ENCODE peak calls at places on chromosomes 13 and 19, in six cellular contexts. J is AG04450, R is PC-9, M is heart left ventricle, H is stomach, F is body of pancreas. P is an unnamed sample.

GRCh38 chr19:38183227-38183914 is 40.7 kb downstream of the DPF1 start:
- DNase-seq in J (no peak), R (no peak), M (peak; percentile 59), H (no peak), F (no peak), P (no peak)

GRCh38 chr13:20505405-20506366 is 20.0 kb downstream of the CRYL1 start:
- DNase-seq in J (no peak), R (no peak), M (no peak), H (no peak), F (no peak), P (no peak)

GRCh38 chr19:39325778-39326680 is 5.4 kb upstream of the LRFN1 start:
- DNase-seq in J (no peak), R (no peak), M (no peak), H (no peak), F (no peak), P (no peak)

GRCh38 chr13:101149735-101150380 is 266.4 kb downstream of the NALCN start:
- DNase-seq in J (peak; percentile 34), R (no peak), M (no peak), H (no peak), F (no peak), P (no peak)

GRCh38 chr13:94073006-94073744 is 406.3 kb downstream of the DCT start:
- DNase-seq in J (peak; percentile 68), R (no peak), M (no peak), H (no peak), F (no peak), P (no peak)

GRCh38 chr13:44106231-44107152 is 226.8 kb downstream of the LACC1 start:
- DNase-seq in J (no peak), R (peak; percentile 6), M (no peak), H (no peak), F (no peak), P (no peak)

GRCh38 chr13:99158846-99159245 is 41.8 kb upstream of the UBAC2 start:
- DNase-seq in J (no peak), R (no peak), M (no peak), H (no peak), F (no peak), P (no peak)

GRCh38 chr13:51020600-51020999 is 90.5 kb downstream of the C13orf42 start:
- DNase-seq in J (no peak), R (no peak), M (no peak), H (no peak), F (no peak), P (no peak)

GRCh38 chr19:13118424-13119193 is 545 bp downstream of the NACC1 start:
- DNase-seq in J (no peak), R (peak; percentile 73), M (peak; percentile 47), H (peak; percentile 52), F (no peak), P (peak; percentile 74)

GRCh38 chr19:1624458-1624857 is 19.2 kb upstream of the UQCR11 start:
- DNase-seq in J (no peak), R (peak; percentile 19), M (peak; percentile 48), H (peak; percentile 55), F (peak; percentile 35), P (peak; percentile 51)

GRCh38 chr19:1009043-1009975 is 9.1 kb downstream of the GRIN3B start:
- DNase-seq in J (peak; percentile 79), R (no peak), M (no peak), H (no peak), F (no peak), P (no peak)

GRCh38 chr19:20278342-20278741 is 111.3 kb downstream of the ZNF486 start:
- DNase-seq in J (no peak), R (peak; percentile 25), M (peak; percentile 25), H (peak; percentile 43), F (peak; percentile 54), P (no peak)

GRCh38 chr19:5801796-5802616 is 2.9 kb upstream of the NRTN start:
- DNase-seq in J (no peak), R (no peak), M (no peak), H (no peak), F (no peak), P (no peak)

GRCh38 chr19:18464646-18465045 is 26.7 kb upstream of the ISYNA1 start:
- DNase-seq in J (peak; percentile 85), R (no peak), M (peak; percentile 92), H (peak; percentile 80), F (peak; percentile 90), P (peak; percentile 88)

GRCh38 chr19:35345671-35346111 is 2.0 kb upstream of the FFAR1 start:
- DNase-seq in J (no peak), R (no peak), M (no peak), H (no peak), F (peak; percentile 6), P (no peak)

GRCh38 chr19:18368504-18369222 is 17.3 kb upstream of the GDF15 start:
- DNase-seq in J (no peak), R (no peak), M (no peak), H (peak; percentile 62), F (peak; percentile 78), P (no peak)

GRCh38 chr13:65921933-65922332 is 1308.2 kb downstream of the PCDH9 start:
- DNase-seq in J (no peak), R (no peak), M (no peak), H (no peak), F (no peak), P (no peak)

GRCh38 chr13:27005556-27005955 is 166.1 kb downstream of the USP12 start:
- DNase-seq in J (no peak), R (no peak), M (no peak), H (no peak), F (no peak), P (no peak)

GRCh38 chr13:22112956-22113750 is 442.3 kb downstream of the FGF9 start:
- DNase-seq in J (no peak), R (no peak), M (no peak), H (no peak), F (no peak), P (no peak)

GRCh38 chr13:105665284-105665683 is 870.2 kb downstream of the EFNB2 start:
- DNase-seq in J (no peak), R (no peak), M (no peak), H (no peak), F (no peak), P (no peak)

GRCh38 chr13:48778551-48779088 is 124.9 kb downstream of the CYSLTR2 start:
- DNase-seq in J (no peak), R (no peak), M (no peak), H (no peak), F (no peak), P (no peak)

GRCh38 chr13:24232474-24232873 is 72.0 kb downstream of the SPATA13 start:
- DNase-seq in J (no peak), R (no peak), M (no peak), H (no peak), F (no peak), P (no peak)
- TF ChIP-seq CTCF in J (no peak), R (no peak), M (no peak), H (no peak), F (no peak), P (no peak)

GRCh38 chr19:48498576-48498879 is 13.1 kb downstream of the LMTK3 start:
- DNase-seq in J (no peak), R (no peak), M (no peak), H (no peak), F (no peak), P (no peak)

GRCh38 chr19:48499352-48500090 is 12.1 kb downstream of the LMTK3 start:
- DNase-seq in J (no peak), R (no peak), M (no peak), H (no peak), F (no peak), P (no peak)

GRCh38 chr19:48496959-48497727 is 14.5 kb downstream of the LMTK3 start:
- DNase-seq in J (no peak), R (no peak), M (no peak), H (no peak), F (no peak), P (no peak)

GRCh38 chr19:48497728-48498575 is 13.7 kb downstream of the LMTK3 start:
- DNase-seq in J (no peak), R (no peak), M (no peak), H (no peak), F (no peak), P (no peak)

GRCh38 chr19:48498922-48499321 is 12.7 kb downstream of the LMTK3 start:
- DNase-seq in J (no peak), R (no peak), M (no peak), H (no peak), F (peak; percentile 11), P (no peak)
- H3K27ac ChIP-seq in J (no peak overlapping the region), R (no peak overlapping the region), M (no peak overlapping the region), H (no peak overlapping the region), F (no peak overlapping the region), P (no peak overlapping the region)

DNA sequence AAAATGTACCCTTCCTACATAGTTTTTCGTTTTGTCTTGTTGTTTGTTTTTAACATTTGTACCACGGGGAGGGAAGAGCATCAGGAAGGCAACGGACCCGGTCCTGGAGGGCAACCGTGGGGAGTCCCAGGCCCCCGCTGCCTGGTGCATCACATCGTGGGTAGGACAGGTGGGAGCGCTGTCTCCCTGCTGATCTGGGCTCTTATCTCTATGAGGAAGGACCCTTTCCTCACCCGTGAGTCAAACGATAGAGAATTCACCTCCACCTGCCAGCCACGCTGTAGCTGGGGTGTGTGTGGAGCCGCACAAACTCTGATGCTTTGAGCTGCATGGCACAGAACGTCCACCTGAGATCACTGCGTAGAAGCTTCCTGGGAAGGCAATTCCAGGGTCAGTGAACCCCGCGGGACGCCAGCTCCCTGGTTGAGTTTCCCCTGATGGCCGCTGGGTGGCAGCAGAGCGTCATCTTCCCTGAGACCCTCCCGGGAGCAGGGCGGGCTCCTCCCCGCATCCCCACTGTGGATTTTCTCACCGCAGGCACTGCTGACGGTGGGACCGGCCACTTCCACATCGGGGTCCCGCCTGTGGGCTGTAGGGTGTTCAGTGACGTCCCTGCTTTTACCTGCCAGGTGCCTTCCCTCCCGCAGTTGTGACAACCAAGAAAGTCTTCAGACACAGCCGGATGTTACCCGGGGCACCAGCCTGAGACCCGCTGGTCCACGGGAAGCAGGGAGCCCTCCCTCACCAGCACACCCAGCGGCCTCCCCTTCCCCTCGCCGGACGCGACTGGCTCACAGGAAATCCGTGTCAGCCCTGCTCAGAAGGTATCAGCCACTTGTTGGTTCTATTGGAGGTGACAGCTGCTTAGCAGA is 54.7 kb downstream of the ZNF787 start:
- DNase-seq in J (peak; percentile 4), R (peak; percentile 71), M (peak; percentile 68), H (peak; percentile 74), F (peak; percentile 81), P (peak; percentile 79)
- H3K4me3 ChIP-seq in J (peak overlapping the region; percentile 39), R (no peak overlapping the region), M (peak overlapping the region; percentile 32), H (peak overlapping the region; percentile 26), F (no peak overlapping the region), P (no peak overlapping the region)

DNA sequence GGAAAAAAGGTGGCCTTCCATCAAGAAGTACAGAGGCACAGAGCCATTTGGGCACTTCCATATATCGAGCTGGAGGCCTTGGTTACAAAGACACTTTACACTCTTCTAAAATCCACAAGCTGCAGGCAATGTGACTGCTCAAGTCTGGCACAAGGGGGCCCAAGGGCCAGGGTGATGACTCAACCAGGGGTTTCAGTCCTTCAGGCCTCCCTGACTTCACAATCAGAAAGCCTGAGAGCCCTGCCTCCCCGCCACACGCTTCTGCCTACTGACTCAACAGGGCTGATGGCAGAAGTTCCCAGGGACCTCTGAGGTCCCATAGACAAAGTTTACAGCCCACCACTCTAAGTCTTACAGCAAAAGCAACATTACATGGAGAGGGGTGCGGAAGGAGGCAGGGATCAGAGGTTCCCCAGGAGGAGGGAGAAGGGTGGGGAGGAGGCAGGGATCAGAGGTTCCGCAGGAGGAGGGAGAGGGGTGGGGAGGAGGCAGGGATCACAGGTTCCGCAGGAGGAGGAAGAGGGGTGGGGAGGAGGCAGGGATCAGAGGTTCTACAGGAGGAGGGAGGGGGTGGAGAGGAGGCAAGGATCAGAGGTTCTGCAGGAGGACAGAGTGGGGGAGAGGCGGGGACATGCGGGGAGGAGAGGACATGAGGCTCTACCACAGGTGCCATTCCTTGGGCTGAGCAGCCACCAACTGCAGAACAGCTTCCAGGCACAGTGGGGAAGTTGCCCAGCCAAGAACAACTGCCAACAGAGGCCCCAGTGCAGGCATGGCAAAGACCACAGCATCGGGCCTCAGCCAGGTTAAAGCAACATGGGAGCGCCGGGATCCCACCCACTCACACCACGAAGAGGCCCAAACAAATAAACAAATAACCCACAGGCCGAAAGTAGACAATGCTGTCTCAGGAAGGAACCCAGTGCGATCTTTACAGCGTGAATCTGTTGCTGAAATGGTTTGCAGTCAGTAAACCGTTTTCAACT is 52.0 kb downstream of the SLC7A1 start:
- DNase-seq in J (no peak), R (no peak), M (no peak), H (no peak), F (no peak), P (no peak)
- TF ChIP-seq CTCF in J (peak; percentile 9), R (no peak), M (no peak), H (no peak), F (peak; percentile 16), P (no peak)